ENCODE peak calls at places on chromosomes 16 and 17, in four cellular contexts. One of them, this sample, is unnamed.
A peak's percentile ranks its signal among the peaks of the same experiment; 100 is the strongest.

GRCh38 chr17:705011-705410 is 9.6 kb downstream of the VPS53 start:
- DNase-seq in SK-N-SH: no peak
- DNase-seq in H1: no peak
- DNase-seq in HCT116: no peak
- DNase-seq in this sample: no peak

GRCh38 chr16:9687737-9688319 is 494.4 kb downstream of the GRIN2A start:
- DNase-seq in H1: no peak
- DNase-seq in SK-N-SH: no peak
- DNase-seq in HCT116: no peak
- DNase-seq in this sample: no peak

GRCh38 chr17:31369266-31369665 is 22.2 kb upstream of the RAB11FIP4 start:
- DNase-seq in H1: no peak
- DNase-seq in HCT116: no peak
- DNase-seq in SK-N-SH: no peak
- DNase-seq in this sample: no peak

GRCh38 chr17:3660311-3660891 is 8.0 kb downstream of the TAX1BP3 start:
- DNase-seq in SK-N-SH: no peak
- DNase-seq in HCT116: no peak
- DNase-seq in H1: no peak
- DNase-seq in this sample: no peak

GRCh38 chr17:76553163-76553908 is 13.5 kb downstream of the PRCD start:
- DNase-seq in HCT116: no peak
- DNase-seq in SK-N-SH: peak; percentile 65
- DNase-seq in H1: no peak
- DNase-seq in this sample: no peak

GRCh38 chr16:22670044-22670536 is 143.9 kb upstream of the HS3ST2 start:
- DNase-seq in H1: no peak
- DNase-seq in HCT116: no peak
- DNase-seq in SK-N-SH: no peak
- DNase-seq in this sample: no peak

GRCh38 chr17:65455972-65456343 is 105.5 kb downstream of the AXIN2 start:
- DNase-seq in H1: peak; percentile 47
- DNase-seq in SK-N-SH: peak; percentile 58
- DNase-seq in HCT116: no peak
- DNase-seq in this sample: no peak

GRCh38 chr17:80981062-80981902 is 10.4 kb upstream of the CHMP6 start:
- DNase-seq in SK-N-SH: peak; percentile 99
- DNase-seq in HCT116: no peak
- DNase-seq in H1: no peak
- DNase-seq in this sample: no peak

GRCh38 chr17:65800655-65801054 is 239.2 kb upstream of the AXIN2 start:
- DNase-seq in SK-N-SH: no peak
- DNase-seq in HCT116: no peak
- DNase-seq in H1: no peak
- DNase-seq in this sample: no peak

GRCh38 chr17:69581061-69581955 is 166.8 kb downstream of the MAP2K6 start:
- DNase-seq in SK-N-SH: no peak
- DNase-seq in HCT116: no peak
- DNase-seq in H1: no peak
- DNase-seq in this sample: no peak

GRCh38 chr17:40095944-40096791 is 4.2 kb downstream of the NR1D1 start:
- DNase-seq in HCT116: no peak
- DNase-seq in H1: no peak
- DNase-seq in SK-N-SH: no peak
- DNase-seq in this sample: no peak

GRCh38 chr17:45757431-45758218 is 26.5 kb upstream of the CRHR1 start:
- DNase-seq in HCT116: no peak
- DNase-seq in H1: no peak
- DNase-seq in SK-N-SH: no peak
- DNase-seq in this sample: no peak

GRCh38 chr17:39028690-39029089 is 61.5 kb upstream of the FBXO47 start:
- DNase-seq in SK-N-SH: no peak
- DNase-seq in HCT116: no peak
- DNase-seq in H1: no peak
- DNase-seq in this sample: no peak

GRCh38 chr17:43772877-43773648 is 5.7 kb downstream of the DUSP3 start:
- DNase-seq in H1: no peak
- DNase-seq in SK-N-SH: no peak
- DNase-seq in HCT116: no peak
- DNase-seq in this sample: no peak

GRCh38 chr17:61378658-61379456 is 20.8 kb upstream of the TBX2 start:
- DNase-seq in HCT116: no peak
- DNase-seq in SK-N-SH: no peak
- DNase-seq in H1: no peak
- DNase-seq in this sample: no peak

GRCh38 chr16:61681124-61681523 is 355.1 kb downstream of the CDH8 start:
- DNase-seq in H1: no peak
- DNase-seq in HCT116: no peak
- DNase-seq in SK-N-SH: no peak
- DNase-seq in this sample: no peak

GRCh38 chr16:24753437-24753836 is 24.0 kb downstream of the TNRC6A start:
- DNase-seq in H1: no peak
- DNase-seq in HCT116: no peak
- DNase-seq in SK-N-SH: no peak
- DNase-seq in this sample: no peak

GRCh38 chr17:1783834-1784611 is 22.2 kb downstream of the SERPINF1 start:
- DNase-seq in H1: no peak
- DNase-seq in SK-N-SH: peak; percentile 78
- DNase-seq in HCT116: peak; percentile 6
- DNase-seq in this sample: peak; percentile 66

GRCh38 chr16:2142942-2143868 is 5.2 kb upstream of the RAB26 start:
- DNase-seq in H1: no peak
- DNase-seq in HCT116: no peak
- DNase-seq in SK-N-SH: no peak
- DNase-seq in this sample: no peak

GRCh38 chr17:34095101-34095500 is 160.0 kb upstream of the CCL2 start:
- DNase-seq in H1: no peak
- DNase-seq in SK-N-SH: no peak
- DNase-seq in HCT116: no peak
- DNase-seq in this sample: no peak

GRCh38 chr16:77501260-77501659 is 66.4 kb upstream of the ADAMTS18 start:
- DNase-seq in HCT116: no peak
- DNase-seq in H1: no peak
- DNase-seq in SK-N-SH: no peak
- DNase-seq in this sample: no peak

GRCh38 chr16:66551362-66551761 is 1.0 kb upstream of the CKLF start:
- DNase-seq in HCT116: peak; percentile 36
- DNase-seq in SK-N-SH: peak; percentile 64
- DNase-seq in H1: no peak
- DNase-seq in this sample: peak; percentile 34

GRCh38 chr17:79833744-79834574 is 5.3 kb downstream of the CBX4 start:
- DNase-seq in SK-N-SH: no peak
- DNase-seq in H1: no peak
- DNase-seq in HCT116: no peak
- DNase-seq in this sample: no peak

GRCh38 chr17:20174588-20175265 is 165.6 kb downstream of the SPECC1 start:
- DNase-seq in HCT116: peak; percentile 18
- DNase-seq in SK-N-SH: no peak
- DNase-seq in H1: no peak
- DNase-seq in this sample: no peak

GRCh38 chr17:2235792-2236365 is 67.7 kb downstream of the SMG6 start:
- DNase-seq in HCT116: no peak
- DNase-seq in SK-N-SH: no peak
- DNase-seq in H1: no peak
- DNase-seq in this sample: no peak

GRCh38 chr16:67114793-67115192 is 5.1 kb downstream of the PHAF1 start:
- DNase-seq in SK-N-SH: no peak
- DNase-seq in H1: no peak
- DNase-seq in HCT116: no peak
- DNase-seq in this sample: no peak

GRCh38 chr16:67447508-67448076 is 16.7 kb downstream of the HSD11B2 start:
- DNase-seq in SK-N-SH: peak; percentile 70
- DNase-seq in HCT116: peak; percentile 54
- DNase-seq in H1: no peak
- DNase-seq in this sample: no peak

GRCh38 chr16:67329901-67330300 is 3.3 kb downstream of the LRRC36 start:
- DNase-seq in SK-N-SH: no peak
- DNase-seq in HCT116: no peak
- DNase-seq in H1: no peak
- DNase-seq in this sample: no peak

GRCh38 chr16:70159355-70160348 is 13.9 kb upstream of the CLEC18C start:
- DNase-seq in H1: no peak
- DNase-seq in SK-N-SH: peak; percentile 6
- DNase-seq in HCT116: no peak
- DNase-seq in this sample: no peak
- TF ChIP-seq JUND in H1: no peak
- TF ChIP-seq JUND in SK-N-SH: no peak
- TF ChIP-seq JUND in HCT116: no peak
- TF ChIP-seq JUND in this sample: no peak

GRCh38 chr16:78740269-78740668 is 640.8 kb downstream of the WWOX start:
- DNase-seq in H1: no peak
- DNase-seq in HCT116: no peak
- DNase-seq in SK-N-SH: no peak
- DNase-seq in this sample: no peak
- TF ChIP-seq JUND in H1: no peak
- TF ChIP-seq JUND in HCT116: no peak
- TF ChIP-seq JUND in SK-N-SH: no peak
- TF ChIP-seq JUND in this sample: no peak

DNA sequence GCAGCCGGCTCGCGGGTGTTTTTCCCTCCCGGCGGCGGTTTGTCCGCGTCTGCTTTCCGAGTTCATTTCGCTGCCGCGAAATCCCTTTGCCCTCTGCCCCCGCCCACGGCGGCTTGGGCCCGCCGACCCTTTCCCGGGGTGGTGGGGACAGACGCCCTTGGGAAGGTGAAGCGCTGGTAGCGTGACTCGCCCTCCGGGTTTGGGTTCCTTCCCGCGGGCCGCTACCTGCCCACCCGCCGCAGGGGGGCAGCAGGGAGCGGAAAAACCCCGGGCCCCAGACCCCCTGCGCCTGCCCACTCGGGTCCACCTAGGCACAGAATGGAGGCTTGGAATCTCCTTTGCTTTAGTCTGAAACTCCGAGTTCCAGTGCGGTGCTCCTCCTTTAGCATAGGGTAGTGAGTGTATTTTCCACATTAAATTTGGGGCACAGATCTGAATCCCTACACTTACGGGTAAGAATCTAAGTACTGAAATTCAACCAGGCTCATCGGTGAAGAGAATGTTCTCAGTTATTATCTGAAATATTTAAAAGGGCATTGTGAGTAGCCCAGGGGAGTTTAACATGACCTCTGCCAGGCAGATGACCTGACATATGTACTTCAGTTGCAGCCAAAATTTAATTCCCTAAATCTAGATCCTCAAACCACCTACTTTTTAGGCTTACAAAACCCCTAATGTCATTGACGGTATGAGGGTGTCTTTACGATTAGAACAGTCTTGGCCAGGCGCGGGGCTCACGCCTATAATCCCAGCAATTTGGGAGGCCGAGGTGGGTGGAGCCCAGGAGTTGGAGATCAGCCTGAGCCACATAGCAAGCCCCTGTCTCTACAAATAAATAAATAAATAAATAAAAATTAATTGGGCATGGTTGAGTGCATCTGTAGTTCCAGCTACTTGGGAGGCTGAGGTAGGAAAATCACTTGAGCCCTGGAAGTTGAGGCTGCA is 1.0 kb downstream of the NME2 start:
- DNase-seq in H1: no peak
- DNase-seq in HCT116: no peak
- DNase-seq in SK-N-SH: peak; percentile 95
- DNase-seq in this sample: peak; percentile 82
- TF ChIP-seq JUND in H1: no peak
- TF ChIP-seq JUND in HCT116: no peak
- TF ChIP-seq JUND in SK-N-SH: no peak
- TF ChIP-seq JUND in this sample: no peak

GRCh38 chr16:57507414-57508083 is 21.3 kb upstream of the DOK4 start:
- DNase-seq in H1: no peak
- DNase-seq in SK-N-SH: peak; percentile 82
- DNase-seq in HCT116: no peak
- DNase-seq in this sample: peak; percentile 31
- TF ChIP-seq JUND in H1: no peak
- TF ChIP-seq JUND in SK-N-SH: no peak
- TF ChIP-seq JUND in HCT116: no peak
- TF ChIP-seq JUND in this sample: no peak

This sample was measured in T47D.